ENCODE peak calls at places on chromosome X, in seven cellular contexts. V is RWPE1; W is activated naive CD4-positive, alpha-beta T cell treated with anti-CD3 and anti-CD28 coated beads for 36 hours; Y is mucosa of descending colon; C is amygdala; O is stimulated activated CD8-positive, alpha-beta memory T cell treated with anti-CD3 and anti-CD28 coated beads, Interleukin-4, amount 100 ng/mL, for 24 hours; G is hippocampal formation. P is an unnamed sample.

GRCh38 chrX:41781500-41781899 is 57.5 kb downstream of the GPR82 start:
- DNase-seq in V (peak; percentile 8), W (no peak), O (no peak), G (no peak), Y (no peak), C (no peak), P (no peak)

GRCh38 chrX:108117988-108118387 is 26.4 kb downstream of the ATG4A start:
- DNase-seq in V (no peak), O (no peak), W (no peak), C (no peak), Y (no peak), G (no peak), P (no peak)

GRCh38 chrX:10576777-10577444 is 43.5 kb downstream of the MID1 start:
- DNase-seq in G (no peak), Y (no peak), W (no peak), C (no peak), O (no peak), V (no peak), P (no peak)

GRCh38 chrX:39335447-39336235 is 534.4 kb downstream of the MID1IP1 start:
- DNase-seq in G (no peak), W (peak; percentile 27), C (no peak), Y (no peak), O (no peak), V (no peak), P (no peak)

GRCh38 chrX:107894038-107894437 is 68.4 kb downstream of the MID2 start:
- DNase-seq in O (no peak), W (peak; percentile 22), G (no peak), C (no peak), V (peak; percentile 42), Y (no peak), P (no peak)

GRCh38 chrX:123504047-123504446 is 228.8 kb downstream of the THOC2 start:
- DNase-seq in V (no peak), O (no peak), Y (no peak), C (no peak), W (no peak), G (no peak), P (no peak)

GRCh38 chrX:46327229-46328081 is 217.8 kb downstream of the ZNF674 start:
- DNase-seq in O (no peak), Y (peak; percentile 40), G (no peak), C (no peak), V (peak; percentile 78), W (no peak), P (no peak)

GRCh38 chrX:17634542-17635207 is 102.6 kb upstream of the SCML1 start:
- DNase-seq in V (no peak), Y (peak; percentile 24), W (no peak), G (no peak), O (no peak), C (no peak), P (no peak)

GRCh38 chrX:21806691-21807090 is 32.7 kb upstream of the MBTPS2 start:
- DNase-seq in C (no peak), G (no peak), V (no peak), Y (no peak), O (no peak), W (no peak), P (no peak)

GRCh38 chrX:118346258-118347094 is 570 bp downstream of the WDR44 start:
- DNase-seq in Y (peak; percentile 71), C (peak; percentile 42), O (peak; percentile 28), W (peak; percentile 53), G (peak; percentile 24), V (peak; percentile 27), P (no peak)

P was measured in midbrain.